ENCODE peak calls at places on chromosomes 2 and 18, in eight cellular contexts. U is prostate gland, G is psoas muscle, D is mesendoderm, L is keratinocyte, F is tibial artery, V is A549, O is left lung. E is an unnamed sample.

GRCh38 chr2:189421644-189422043 is 19.6 kb upstream of the WDR75 start:
- DNase-seq in O (no peak), V (no peak), F (no peak), D (no peak), U (no peak), L (no peak), G (no peak), E (no peak)

GRCh38 chr2:80292474-80292873 is 12.1 kb downstream of the LRRTM1 start:
- DNase-seq in D (no peak), O (no peak), G (no peak), L (no peak), V (no peak), F (no peak), U (no peak), E (no peak)

GRCh38 chr2:156352911-156353310 is 20.4 kb upstream of the NR4A2 start:
- DNase-seq in L (no peak), G (no peak), U (no peak), O (no peak), D (no peak), F (no peak), V (no peak), E (no peak)

GRCh38 chr2:165874445-165875039 is 79.0 kb downstream of the TTC21B start:
- DNase-seq in F (no peak), G (no peak), D (peak; percentile 82), V (peak; percentile 28), O (no peak), L (peak; percentile 25), U (peak; percentile 27), E (no peak)

GRCh38 chr2:118403658-118404451 is 315.6 kb downstream of the INSIG2 start:
- DNase-seq in V (no peak), L (no peak), G (no peak), F (no peak), U (no peak), D (no peak), O (no peak), E (no peak)

GRCh38 chr2:177983183-177983788 is 89.3 kb downstream of the PDE11A start:
- DNase-seq in D (peak; percentile 69), L (no peak), G (no peak), F (no peak), V (peak; percentile 48), O (no peak), U (no peak), E (no peak)

GRCh38 chr2:46118656-46119338 is 178.4 kb upstream of the EPAS1 start:
- DNase-seq in V (no peak), F (no peak), U (no peak), L (no peak), G (no peak), D (no peak), O (no peak), E (no peak)

GRCh38 chr18:32930695-32931301 is 158.0 kb upstream of the KLHL14 start:
- DNase-seq in D (peak; percentile 52), L (peak; percentile 11), G (no peak), F (no peak), O (no peak), U (no peak), V (peak; percentile 6), E (no peak)

GRCh38 chr2:161136696-161137324 is 23.4 kb upstream of the TANK start:
- DNase-seq in V (no peak), U (no peak), L (no peak), D (no peak), O (no peak), G (no peak), F (no peak), E (peak; percentile 18)

GRCh38 chr2:45812039-45812500 is 160.6 kb downstream of the PRKCE start:
- DNase-seq in L (no peak), V (no peak), O (no peak), G (no peak), D (no peak), U (no peak), F (no peak), E (no peak)

GRCh38 chr2:150480971-150481830 is 6.3 kb downstream of the RND3 start:
- DNase-seq in O (no peak), D (no peak), G (no peak), F (no peak), V (no peak), U (no peak), L (peak; percentile 26), E (no peak)

GRCh38 chr18:1394426-1394825 is 489.8 kb downstream of the ADCYAP1 start:
- DNase-seq in D (no peak), G (no peak), O (no peak), F (no peak), L (no peak), V (no peak), U (no peak), E (no peak)

GRCh38 chr2:174788291-174788929 is 24.1 kb upstream of the CHRNA1 start:
- DNase-seq in U (no peak), V (no peak), O (no peak), D (peak; percentile 85), L (no peak), G (no peak), F (no peak), E (no peak)

GRCh38 chr2:25697559-25698341 is 24.4 kb upstream of the DTNB start:
- DNase-seq in L (no peak), U (no peak), F (peak; percentile 52), D (peak; percentile 20), G (no peak), O (no peak), V (no peak), E (no peak)

GRCh38 chr2:29123584-29124349 is 8.6 kb downstream of the CLIP4 start:
- DNase-seq in F (no peak), D (no peak), U (no peak), O (no peak), L (no peak), V (peak; percentile 52), G (no peak), E (no peak)

GRCh38 chr18:77676901-77677300 is 427.3 kb downstream of the GALR1 start:
- DNase-seq in V (no peak), O (no peak), L (no peak), D (peak; percentile 35), G (no peak), F (no peak), U (peak; percentile 35), E (no peak)

GRCh38 chr2:70523996-70524965 is 29.3 kb downstream of the TGFA start:
- DNase-seq in D (peak; percentile 81), V (peak; percentile 88), G (no peak), L (peak; percentile 95), F (no peak), O (peak; percentile 90), U (peak; percentile 77), E (no peak)

GRCh38 chr2:64987001-64987962 is 1.9 kb upstream of the SLC1A4 start:
- DNase-seq in F (no peak), L (peak; percentile 88), G (no peak), V (no peak), U (no peak), O (no peak), D (no peak), E (no peak)

GRCh38 chr2:111071480-111072143 is 49.1 kb upstream of the BCL2L11 start:
- DNase-seq in D (no peak), V (peak; percentile 8), O (no peak), U (peak; percentile 38), F (no peak), G (no peak), L (no peak), E (no peak)

GRCh38 chr2:118710481-118710880 is 137.0 kb downstream of the EN1 start:
- DNase-seq in L (no peak), U (no peak), D (no peak), F (no peak), O (no peak), G (no peak), V (no peak), E (no peak)

DNA sequence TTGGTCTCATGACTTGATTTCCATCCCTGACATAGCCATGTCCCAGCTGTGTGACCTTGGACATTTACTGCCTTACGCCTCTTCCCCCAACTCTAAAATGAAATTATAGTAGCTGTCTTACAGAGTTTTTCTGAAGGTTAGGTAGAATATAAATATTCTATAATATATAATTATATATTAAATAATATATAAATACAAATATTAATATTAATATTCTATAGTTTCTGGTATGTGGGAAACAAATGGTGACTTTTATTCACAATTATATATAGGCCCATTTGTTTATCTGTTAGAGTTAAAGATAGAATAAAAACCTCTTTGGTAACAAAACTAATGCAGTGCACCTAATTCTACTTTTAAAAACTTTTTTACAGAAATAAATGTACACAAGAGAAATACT is 1.7 kb downstream of the RBBP8 start:
- DNase-seq in U (no peak), O (no peak), L (no peak), G (no peak), D (no peak), V (no peak), F (no peak), E (no peak)
- H3K4me3 ChIP-seq in U (no peak overlapping the region), O (no peak overlapping the region), L (no peak overlapping the region), G (no peak overlapping the region), D (no peak overlapping the region), V (peak overlapping the region; percentile 70), F (no peak overlapping the region), E (no peak overlapping the region)

GRCh38 chr2:218398437-218399390 is 954 bp upstream of the CTDSP1 start:
- DNase-seq in D (peak; percentile 73), U (peak; percentile 75), O (peak; percentile 97), V (peak; percentile 41), G (peak; percentile 92), F (peak; percentile 96), L (no peak), E (peak; percentile 69)
- H3K4me1 ChIP-seq in D (peaks cover 9% of the 10 kb centered on the region), U (peaks cover 16% of the 10 kb centered on the region), O (peaks cover 77% of the 10 kb centered on the region), V (peaks cover 39% of the 10 kb centered on the region), G (peaks cover 27% of the 10 kb centered on the region), F (peaks cover 24% of the 10 kb centered on the region), L (peaks cover 26% of the 10 kb centered on the region), E (peaks cover 53% of the 10 kb centered on the region)

DNA sequence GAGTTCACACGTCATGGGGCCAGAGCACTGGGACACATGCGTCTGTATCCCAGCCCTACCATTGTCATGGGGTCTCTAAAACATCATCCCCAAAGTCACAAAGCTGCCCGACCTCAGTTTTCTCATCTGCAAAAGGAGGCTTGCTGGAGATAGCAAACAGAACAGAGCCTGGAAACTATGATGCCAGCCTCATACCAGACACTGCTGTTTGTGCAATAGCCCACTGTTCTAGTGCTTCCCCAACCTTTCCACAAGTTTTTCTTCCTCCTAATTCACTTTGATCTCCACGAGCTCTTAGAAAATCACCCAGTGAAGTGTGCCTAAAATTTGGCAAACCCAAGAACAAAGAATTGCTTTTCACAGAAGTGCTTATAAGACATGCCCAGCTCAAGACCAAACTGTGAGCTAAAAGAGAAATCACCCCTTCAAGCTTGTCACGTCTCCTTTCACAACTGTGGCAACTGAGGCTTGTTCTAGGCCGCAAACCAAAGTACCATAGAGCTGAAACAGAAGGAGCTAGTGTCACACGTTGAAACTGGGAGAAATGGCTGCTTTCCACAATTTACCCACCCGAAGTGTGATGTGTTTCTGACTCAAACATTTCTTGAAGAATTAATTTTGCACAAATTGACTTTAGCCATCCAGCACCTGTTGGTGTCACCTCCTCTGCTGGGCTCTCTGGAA is 162.7 kb upstream of the ID2 start:
- DNase-seq in G (no peak), D (no peak), L (no peak), U (no peak), F (no peak), V (no peak), O (no peak), E (no peak)
- H3K27ac ChIP-seq in G (no peak overlapping the region), D (no peak overlapping the region), L (no peak overlapping the region), U (no peak overlapping the region), F (no peak overlapping the region), V (no peak overlapping the region), O (no peak overlapping the region), E (no peak overlapping the region)

DNA sequence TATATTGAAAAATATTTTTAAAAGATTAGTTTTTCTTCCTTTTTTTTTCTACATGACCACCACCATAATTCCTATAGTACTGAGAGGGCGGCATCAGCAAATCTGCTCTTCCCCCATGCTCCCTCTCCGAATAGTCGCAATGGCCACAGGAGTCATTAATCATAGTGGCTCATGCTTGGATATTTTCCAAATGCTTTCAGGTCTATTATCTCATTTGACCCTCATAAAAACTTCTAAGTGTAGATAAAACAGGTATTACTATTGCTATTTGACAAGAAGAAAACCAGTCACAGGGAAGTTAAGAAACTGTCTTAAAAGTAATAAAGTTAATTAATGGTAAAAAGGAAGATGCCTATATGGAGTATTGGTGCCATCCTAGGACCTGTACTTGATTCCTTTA is 440.7 kb downstream of the CMPK2 start:
- DNase-seq in O (no peak), D (no peak), U (no peak), L (no peak), F (no peak), V (no peak), G (no peak), E (no peak)
- H3K4me3 ChIP-seq in O (no peak overlapping the region), D (no peak overlapping the region), U (no peak overlapping the region), L (no peak overlapping the region), F (no peak overlapping the region), V (no peak overlapping the region), G (no peak overlapping the region), E (no peak overlapping the region)